ENCODE peak calls at places on chromosomes 16 and 17, in nine cellular contexts. B, O, I, F, X, Q, E, V and J are unnamed samples.

GRCh38 chr17:67995568-67996191 is 589 bp downstream of the C17orf58 start:
- DNase-seq in B (no peak), E (peak), I (peak), O (no peak), Q (peak), F (peak), V (no peak), X (no peak), J (no peak)

GRCh38 chr17:60406887-60407286 is 15.0 kb upstream of the USP32 start:
- DNase-seq in Q (no peak), E (no peak), V (peak), F (no peak), I (no peak), O (no peak), B (no peak), X (no peak), J (no peak)

GRCh38 chr17:51228177-51228576 is 31.7 kb downstream of the MBTD1 start:
- DNase-seq in F (peak), V (no peak), O (no peak), E (peak), X (no peak), I (no peak), B (no peak), Q (no peak), J (no peak)

GRCh38 chr17:17780941-17781590 is 55.7 kb downstream of the SREBF1 start:
- DNase-seq in X (no peak), F (no peak), I (peak), O (no peak), V (no peak), E (peak), Q (no peak), B (no peak), J (peak)

GRCh38 chr17:2283302-2283701 is 20.3 kb downstream of the SMG6 start:
- DNase-seq in V (no peak), X (no peak), Q (no peak), B (no peak), E (no peak), F (no peak), O (no peak), I (no peak), J (no peak)

GRCh38 chr16:1494129-1494640 is 1.0 kb downstream of the TELO2 start:
- DNase-seq in X (no peak), F (peak), Q (no peak), B (no peak), O (no peak), I (peak), E (peak), V (peak), J (peak)

GRCh38 chr17:72030067-72030899 is 90.5 kb upstream of the SOX9 start:
- DNase-seq in V (peak), B (no peak), X (no peak), I (peak), E (peak), F (peak), Q (no peak), O (peak), J (peak)

GRCh38 chr17:57755479-57756070 is 10.5 kb upstream of the CCDC182 start:
- DNase-seq in F (no peak), X (no peak), V (no peak), B (no peak), Q (no peak), O (no peak), I (peak), E (peak), J (no peak)

GRCh38 chr17:40354191-40355122 is 10.1 kb downstream of the GJD3 start:
- DNase-seq in Q (no peak), O (no peak), I (no peak), X (no peak), V (no peak), B (no peak), F (no peak), E (no peak), J (no peak)

GRCh38 chr16:81740163-81740562 is 38.9 kb upstream of the PLCG2 start:
- DNase-seq in Q (peak), V (no peak), O (peak), E (no peak), B (no peak), I (peak), F (no peak), X (no peak), J (no peak)

GRCh38 chr17:69704935-69705334 is 290.4 kb downstream of the MAP2K6 start:
- DNase-seq in E (no peak), O (no peak), Q (no peak), I (no peak), B (no peak), F (no peak), X (no peak), V (no peak), J (no peak)

GRCh38 chr17:39077874-39078273 is 73.6 kb downstream of the PLXDC1 start:
- DNase-seq in O (no peak), B (no peak), I (peak), X (no peak), Q (no peak), F (no peak), E (no peak), V (no peak), J (no peak)

GRCh38 chr16:84502581-84502980 is 1.9 kb downstream of the MEAK7 start:
- DNase-seq in V (peak), I (no peak), F (no peak), Q (no peak), E (no peak), X (no peak), O (no peak), B (no peak), J (no peak)

GRCh38 chr17:28225271-28225670 is 93.7 kb upstream of the TMEM97 start:
- DNase-seq in F (no peak), I (no peak), E (no peak), V (no peak), X (no peak), O (no peak), B (no peak), Q (no peak), J (no peak)

GRCh38 chr17:45367216-45367615 is 50.4 kb upstream of the MAP3K14 start:
- DNase-seq in F (no peak), B (no peak), Q (peak), I (no peak), V (no peak), E (no peak), O (no peak), X (no peak), J (no peak)

GRCh38 chr17:79926002-79926307 is 86.7 kb upstream of the CBX4 start:
- DNase-seq in E (no peak), X (no peak), F (no peak), V (no peak), Q (no peak), I (no peak), B (no peak), O (no peak), J (no peak)